ENCODE peak calls at places on chromosomes 5 and 9, in nine cellular contexts. C, K, I, S, N, F, W, L and Y are unnamed samples.

GRCh38 chr5:65530904-65531303 is 32.1 kb downstream of the CENPK start:
- DNase-seq in C (no peak), K (no peak), I (no peak), S (no peak), N (no peak), F (no peak), W (no peak), L (no peak), Y (no peak)

GRCh38 chr9:87535817-87536539 is 38.3 kb downstream of the DAPK1 start:
- DNase-seq in C (no peak), K (no peak), I (no peak), S (no peak), N (no peak), F (no peak), W (no peak), L (no peak), Y (no peak)

GRCh38 chr5:78273436-78273835 is 21.1 kb downstream of the AP3B1 start:
- DNase-seq in C (no peak), K (no peak), I (no peak), S (no peak), N (no peak), F (no peak), W (no peak), L (no peak), Y (no peak)

GRCh38 chr9:138103111-138103823 is 225.7 kb downstream of the CACNA1B start:
- DNase-seq in C (no peak), K (no peak), I (no peak), S (no peak), N (no peak), F (peak; percentile 5), W (no peak), L (no peak), Y (no peak)

GRCh38 chr5:98774192-98775046 is 956 bp downstream of the RGMB start:
- DNase-seq in C (peak; percentile 83), K (peak; percentile 62), I (peak; percentile 84), S (peak; percentile 66), N (no peak), F (peak; percentile 50), W (peak; percentile 73), L (no peak), Y (peak; percentile 52)

GRCh38 chr9:102101723-102102122 is 363.3 kb upstream of the GRIN3A start:
- DNase-seq in C (no peak), K (no peak), I (no peak), S (no peak), N (no peak), F (no peak), W (no peak), L (no peak), Y (no peak)

GRCh38 chr9:6924149-6924548 is 166.4 kb downstream of the KDM4C start:
- DNase-seq in C (no peak), K (no peak), I (no peak), S (no peak), N (no peak), F (no peak), W (no peak), L (no peak), Y (no peak)

GRCh38 chr9:36486454-36486932 is 86.2 kb upstream of the MELK start:
- DNase-seq in C (no peak), K (no peak), I (no peak), S (no peak), N (no peak), F (no peak), W (peak; percentile 15), L (no peak), Y (no peak)

GRCh38 chr5:139178948-139179347 is 19.2 kb downstream of the SIL1 start:
- DNase-seq in C (no peak), K (peak; percentile 75), I (no peak), S (peak; percentile 52), N (no peak), F (no peak), W (peak; percentile 26), L (no peak), Y (no peak)

DNA sequence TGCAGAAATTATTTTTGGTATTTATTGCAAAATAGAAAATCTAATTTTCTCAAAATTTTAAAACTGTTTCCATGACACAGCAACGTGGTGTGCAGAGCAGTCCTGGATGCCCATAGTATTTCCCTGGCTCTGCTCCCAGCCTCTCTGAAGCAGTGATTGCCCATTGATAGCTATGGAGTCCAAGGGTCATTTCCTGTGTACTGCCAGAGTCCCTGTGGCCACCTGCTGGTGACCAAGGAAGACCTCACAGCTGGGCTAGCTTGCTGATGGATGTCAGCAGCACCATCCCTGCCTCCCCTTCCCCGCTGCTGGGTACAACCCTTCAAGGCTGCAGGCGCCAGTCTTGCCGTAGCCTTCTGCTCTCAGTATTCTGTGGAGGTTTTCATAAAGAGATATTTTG is 184.1 kb downstream of the DIRAS2 start:
- DNase-seq in C (peak; percentile 56), K (no peak), I (no peak), S (no peak), N (no peak), F (no peak), W (peak; percentile 80), L (no peak), Y (no peak)
- TF ChIP-seq CTCF in C (no peak), K (no peak), I (no peak), S (no peak), N (peak; percentile 51), F (no peak), W (peak; percentile 70), L (no peak), Y (no peak)

GRCh38 chr5:52774005-52774410 is 13.7 kb upstream of the ITGA1 start:
- DNase-seq in C (no peak), K (no peak), I (no peak), S (no peak), N (no peak), F (no peak), W (no peak), L (no peak), Y (no peak)

GRCh38 chr5:52777186-52777585 is 10.5 kb upstream of the ITGA1 start:
- DNase-seq in C (no peak), K (no peak), I (no peak), S (no peak), N (no peak), F (no peak), W (no peak), L (no peak), Y (no peak)

GRCh38 chr5:52773342-52773741 is 14.4 kb upstream of the ITGA1 start:
- DNase-seq in C (no peak), K (no peak), I (no peak), S (no peak), N (no peak), F (no peak), W (no peak), L (no peak), Y (no peak)

GRCh38 chr5:52778784-52779183 is 8.9 kb upstream of the ITGA1 start:
- DNase-seq in C (no peak), K (no peak), I (no peak), S (no peak), N (no peak), F (no peak), W (no peak), L (no peak), Y (no peak)

DNA sequence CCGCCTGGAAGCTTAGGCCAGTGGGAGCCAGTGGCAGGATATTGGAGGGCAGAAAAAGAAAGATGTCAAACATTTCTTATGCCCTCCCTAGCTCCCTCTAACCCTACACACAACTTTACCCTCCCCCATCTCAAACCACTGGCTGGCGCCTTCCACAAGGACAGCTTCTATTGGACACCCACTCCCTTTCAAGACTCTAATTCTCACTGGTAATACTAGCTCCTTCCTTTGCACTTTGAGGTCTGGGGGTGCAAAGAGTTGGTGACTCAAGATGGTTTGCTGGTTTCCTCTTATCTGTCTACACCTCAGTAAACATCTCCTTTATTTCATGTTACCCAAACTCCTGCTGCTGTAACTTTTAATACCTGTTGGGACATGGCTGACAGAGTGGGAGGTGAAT is 11.6 kb upstream of the ITGA1 start:
- DNase-seq in C (no peak), K (no peak), I (no peak), S (no peak), N (no peak), F (no peak), W (no peak), L (no peak), Y (no peak)
- H3K4me3 ChIP-seq in C (no peak overlapping the region), K (no peak overlapping the region), I (no peak overlapping the region), S (no peak overlapping the region), N (no peak overlapping the region), F (no peak overlapping the region), W (no peak overlapping the region), L (no peak overlapping the region), Y (no peak overlapping the region)

GRCh38 chr9:77982985-77983662 is 48.5 kb downstream of the GNAQ start:
- DNase-seq in C (no peak), K (no peak), I (no peak), S (no peak), N (no peak), F (no peak), W (no peak), L (no peak), Y (no peak)
- H3K4me1 ChIP-seq in C (peaks cover 67% of the 10 kb centered on the region), K (peaks cover 13% of the 10 kb centered on the region), I (peaks cover 26% of the 10 kb centered on the region), S (peaks cover 7% of the 10 kb centered on the region), N (peaks cover 8% of the 10 kb centered on the region), F (peaks cover 2% of the 10 kb centered on the region), W (peaks cover 94% of the 10 kb centered on the region), L (peaks cover 21% of the 10 kb centered on the region), Y (peaks cover 47% of the 10 kb centered on the region)

GRCh38 chr9:124322618-124323432 is 65.1 kb downstream of the NEK6 start:
- DNase-seq in C (no peak), K (no peak), I (no peak), S (no peak), N (no peak), F (no peak), W (no peak), L (no peak), Y (no peak)

GRCh38 chr9:124323904-124324303 is 66.2 kb downstream of the NEK6 start:
- DNase-seq in C (no peak), K (no peak), I (no peak), S (no peak), N (no peak), F (no peak), W (no peak), L (no peak), Y (no peak)

GRCh38 chr9:124321416-124321815 is 63.7 kb downstream of the NEK6 start:
- DNase-seq in C (no peak), K (no peak), I (no peak), S (no peak), N (no peak), F (no peak), W (no peak), L (no peak), Y (no peak)

GRCh38 chr9:124321935-124322334 is 64.2 kb downstream of the NEK6 start:
- DNase-seq in C (no peak), K (no peak), I (no peak), S (no peak), N (no peak), F (no peak), W (no peak), L (no peak), Y (no peak)

DNA sequence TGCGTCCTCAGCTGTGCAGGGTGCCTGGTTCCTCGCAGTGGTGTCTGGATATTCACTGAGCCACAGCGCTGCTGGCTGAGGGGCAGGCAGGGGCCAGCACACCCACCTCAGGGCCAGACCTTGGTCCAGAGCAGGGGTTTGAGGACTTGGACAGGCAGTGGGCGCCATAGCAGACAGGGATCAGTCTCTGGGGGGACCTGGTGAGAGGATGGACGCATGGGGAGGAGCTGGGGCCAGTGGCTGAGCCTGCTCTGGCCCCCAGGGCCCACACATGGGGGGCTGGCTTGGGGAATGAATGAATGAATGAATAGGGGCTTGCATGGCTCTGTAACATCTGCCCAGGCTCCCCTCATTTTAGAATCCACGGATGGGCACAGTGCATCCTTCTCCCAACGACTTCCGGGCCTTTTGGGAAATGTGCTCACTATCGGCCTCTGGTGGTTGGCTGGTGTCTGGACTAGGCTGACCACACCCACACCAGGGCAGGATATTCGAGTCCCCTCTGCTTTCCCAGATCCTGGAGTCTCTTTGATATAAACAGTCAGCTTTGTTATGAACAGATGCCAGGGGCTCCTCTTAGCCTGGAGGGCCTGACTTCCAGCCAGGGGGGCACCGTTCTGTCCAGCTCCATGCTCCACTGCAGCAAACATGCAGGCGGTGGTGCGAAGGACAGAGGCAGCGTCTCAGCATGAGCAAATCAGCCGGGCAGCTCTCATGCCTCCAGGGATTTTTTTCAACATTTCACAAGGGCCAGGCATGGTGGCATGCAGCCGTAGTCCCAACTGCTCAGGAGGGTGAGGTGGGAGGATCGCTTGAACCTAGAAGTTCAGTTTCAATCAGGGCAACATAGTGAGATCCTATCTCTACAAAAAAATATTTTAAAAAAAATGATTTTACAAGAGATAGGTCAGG is 62.6 kb downstream of the NEK6 start:
- DNase-seq in C (no peak), K (peak; percentile 78), I (peak; percentile 81), S (peak; percentile 74), N (peak; percentile 47), F (peak; percentile 46), W (peak; percentile 75), L (no peak), Y (peak; percentile 63)
- TF ChIP-seq CTCF in C (peak; percentile 76), K (peak; percentile 78), I (peak; percentile 80), S (peak; percentile 76), N (peak; percentile 96), F (peak; percentile 82), W (peak; percentile 90), L (peak; percentile 83), Y (peak; percentile 90)